ENCODE peak calls at places on chromosomes 5 and 9, in eight cellular contexts. U is tibial artery, T is heart right ventricle, P is endothelial cell, B is psoas muscle, O is progenitor cell of endocrine pancreas, K is right atrium auricular region, F is adrenal gland. R is an unnamed sample.

GRCh38 chr5:123617561-123617960 is 105.6 kb downstream of the CSNK1G3 start:
- DNase-seq in F (no peak), U (no peak), B (no peak), O (no peak), P (no peak), K (no peak), T (no peak), R (no peak)

GRCh38 chr9:100088202-100088601 is 10.6 kb downstream of the ERP44 start:
- DNase-seq in U (no peak), O (no peak), F (no peak), K (no peak), B (no peak), T (no peak), P (no peak), R (no peak)

GRCh38 chr5:138245717-138246116 is 28.7 kb downstream of the GFRA3 start:
- DNase-seq in K (no peak), P (peak), O (no peak), U (no peak), F (no peak), T (no peak), B (no peak), R (no peak)

GRCh38 chr9:18467696-18468095 is 6.3 kb upstream of the ADAMTSL1 start:
- DNase-seq in K (no peak), T (no peak), U (no peak), F (no peak), O (no peak), B (no peak), P (no peak), R (no peak)

GRCh38 chr5:172407861-172408260 is 46.5 kb downstream of the SH3PXD2B start:
- DNase-seq in K (no peak), B (no peak), T (no peak), F (peak), P (no peak), U (no peak), O (no peak), R (peak)

GRCh38 chr9:33923079-33923478 is 106.1 kb downstream of the UBE2R2 start:
- DNase-seq in T (no peak), B (no peak), O (no peak), P (no peak), U (no peak), K (no peak), F (no peak), R (peak)

GRCh38 chr9:32011049-32011448 is 373.4 kb upstream of the ACO1 start:
- DNase-seq in K (no peak), B (no peak), O (no peak), T (no peak), F (no peak), U (no peak), P (no peak), R (no peak)

GRCh38 chr9:98255064-98255577 is 328 bp downstream of the TBC1D2 start:
- DNase-seq in F (peak), T (no peak), B (no peak), P (peak), O (peak), K (no peak), U (no peak), R (peak)

GRCh38 chr5:39411051-39411450 is 13.7 kb downstream of the DAB2 start:
- DNase-seq in K (no peak), U (no peak), T (no peak), B (no peak), P (no peak), F (no peak), O (no peak), R (no peak)

GRCh38 chr5:108727154-108727638 is 20.5 kb upstream of the FER start:
- DNase-seq in F (peak), O (no peak), P (no peak), B (no peak), T (peak), K (peak), U (peak), R (peak)

GRCh38 chr5:79263290-79263689 is 27.4 kb downstream of the JMY start:
- DNase-seq in T (no peak), O (no peak), U (no peak), B (no peak), P (no peak), F (no peak), K (no peak), R (no peak)

GRCh38 chr9:126095546-126096190 is 231.0 kb upstream of the MVB12B start:
- DNase-seq in O (no peak), B (no peak), T (no peak), K (no peak), F (no peak), U (no peak), P (no peak), R (no peak)

GRCh38 chr5:79924936-79925893 is 65.8 kb downstream of the MTX3 start:
- DNase-seq in O (no peak), B (no peak), F (peak), T (no peak), K (no peak), P (no peak), U (no peak), R (no peak)

GRCh38 chr5:62460578-62460983 is 48.0 kb downstream of the IPO11 start:
- DNase-seq in F (no peak), O (no peak), T (no peak), U (no peak), P (no peak), K (no peak), B (no peak), R (no peak)

GRCh38 chr5:16970826-16971225 is 34.7 kb upstream of the MYO10 start:
- DNase-seq in K (no peak), B (no peak), P (no peak), T (no peak), U (no peak), O (no peak), F (no peak), R (peak)

GRCh38 chr5:5116953-5117352 is 23.2 kb upstream of the ADAMTS16 start:
- DNase-seq in B (no peak), O (no peak), T (no peak), U (no peak), P (no peak), K (no peak), F (no peak), R (no peak)

GRCh38 chr9:83430681-83431080 is 107.5 kb downstream of the FRMD3 start:
- DNase-seq in O (no peak), K (no peak), T (no peak), P (no peak), U (no peak), B (no peak), F (peak), R (no peak)

GRCh38 chr5:128632264-128632663 is 94.2 kb upstream of the FBN2 start:
- DNase-seq in U (no peak), T (no peak), O (no peak), P (peak), F (no peak), B (no peak), K (no peak), R (no peak)

GRCh38 chr5:77086611-77087483 is at the start of gene ZBED3:
- DNase-seq in K (peak), U (peak), T (peak), F (peak), P (peak), O (peak), B (peak), R (peak)

GRCh38 chr5:30347858-30348257 is 845.6 kb upstream of the CDH6 start:
- DNase-seq in F (no peak), P (no peak), U (no peak), B (no peak), K (no peak), T (no peak), O (no peak), R (no peak)

GRCh38 chr9:112170235-112170634 is 4.9 kb downstream of the SUSD1 start:
- DNase-seq in K (no peak), U (no peak), P (no peak), O (no peak), T (no peak), B (no peak), F (no peak), R (no peak)

GRCh38 chr5:140664018-140664352 is 719 bp upstream of the WDR55 start:
- DNase-seq in T (no peak), B (no peak), O (no peak), P (no peak), F (no peak), U (no peak), K (no peak), R (no peak)

GRCh38 chr9:69211424-69212036 is 37.5 kb downstream of the TJP2 start:
- DNase-seq in T (no peak), F (no peak), B (no peak), P (no peak), O (no peak), K (no peak), U (no peak), R (no peak)

GRCh38 chr9:8826281-8826680 is 1026.7 kb upstream of the DMAC1 start:
- DNase-seq in K (no peak), O (no peak), F (no peak), B (no peak), T (no peak), U (no peak), P (no peak), R (no peak)

GRCh38 chr5:139458580-139459407 is 3.7 kb downstream of the ECSCR start:
- DNase-seq in T (no peak), F (no peak), B (no peak), P (no peak), U (no peak), K (no peak), O (no peak), R (peak)

GRCh38 chr5:83654427-83654994 is 66.1 kb downstream of the HAPLN1 start:
- DNase-seq in T (no peak), P (no peak), U (no peak), F (no peak), B (no peak), O (no peak), K (no peak), R (no peak)

GRCh38 chr9:3585616-3586015 is 59.8 kb upstream of the RFX3 start:
- DNase-seq in O (no peak), T (no peak), F (no peak), U (no peak), K (no peak), B (no peak), P (no peak), R (no peak)

GRCh38 chr5:91598216-91598615 is 215.1 kb upstream of the ARRDC3 start:
- DNase-seq in T (no peak), K (no peak), B (no peak), F (no peak), P (no peak), O (no peak), U (no peak), R (no peak)

GRCh38 chr9:86464242-86464641 is 110.0 kb upstream of the TUT7 start:
- DNase-seq in T (no peak), U (no peak), P (no peak), F (no peak), O (no peak), K (no peak), B (no peak), R (no peak)

GRCh38 chr9:126519660-126520425 is 93.9 kb upstream of the LMX1B start:
- DNase-seq in K (no peak), O (no peak), F (no peak), P (no peak), B (no peak), U (peak), T (no peak), R (no peak)

GRCh38 chr5:95930541-95930940 is 31.1 kb downstream of the ELL2 start:
- DNase-seq in F (no peak), K (no peak), P (no peak), U (no peak), O (no peak), B (no peak), T (no peak), R (no peak)

GRCh38 chr5:149740866-149741459 is 10.9 kb downstream of the PPARGC1B start:
- DNase-seq in K (no peak), B (no peak), P (no peak), U (no peak), F (no peak), T (no peak), O (no peak), R (no peak)

GRCh38 chr9:112680731-112681402 is 37.0 kb downstream of the INIP start:
- DNase-seq in U (no peak), T (no peak), P (no peak), K (no peak), O (no peak), B (no peak), F (no peak), R (no peak)

GRCh38 chr9:137240321-137240840 is 706 bp upstream of the TUBB4B start:
- DNase-seq in O (no peak), B (peak), T (peak), U (peak), F (peak), P (peak), K (peak), R (peak)

GRCh38 chr5:124519396-124519795 is 227.0 kb downstream of the ZNF608 start:
- DNase-seq in B (no peak), F (peak), T (peak), O (no peak), U (peak), P (no peak), K (no peak), R (peak)

GRCh38 chr5:111706345-111706744 is 50.6 kb downstream of the NREP start:
- DNase-seq in O (no peak), K (no peak), B (no peak), F (no peak), U (no peak), T (no peak), P (no peak), R (no peak)

GRCh38 chr5:38258319-38259061 is at the start of gene EGFLAM:
- DNase-seq in F (no peak), B (peak), T (peak), O (peak), U (no peak), P (peak), K (no peak), R (peak)
- TF ChIP-seq CTCF in F (peak), B (peak), T (no peak), O (peak), U (no peak), P (no peak), K (no peak), R (no peak)

DNA sequence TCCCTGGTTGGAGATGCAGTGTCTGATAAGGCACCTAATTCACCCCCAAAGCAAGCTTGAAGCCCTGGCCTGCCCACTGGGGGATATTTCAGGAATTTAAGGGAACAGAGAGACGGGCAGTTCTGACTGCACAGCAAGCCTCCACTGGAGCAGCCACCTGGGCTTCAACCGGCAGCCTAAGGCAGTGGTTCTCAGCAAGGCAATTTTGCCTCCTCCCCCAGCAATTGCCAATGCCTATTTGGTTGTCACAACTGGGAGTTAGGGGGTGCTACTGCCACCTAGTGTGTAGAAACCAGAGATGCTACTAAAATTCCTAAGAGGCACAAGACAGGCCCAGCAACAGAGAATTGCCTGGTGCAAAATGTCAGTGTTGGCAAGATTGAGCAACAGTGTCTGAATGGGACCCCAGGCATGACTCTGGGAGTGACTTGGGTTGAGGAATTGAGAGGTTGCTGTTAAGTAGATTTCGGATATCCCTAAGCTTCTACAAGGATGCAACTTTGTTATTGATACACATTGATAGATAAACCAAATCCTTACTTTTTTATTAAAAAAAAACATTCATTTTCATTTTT is 58.7 kb upstream of the CTSL start:
- DNase-seq in K (peak), P (no peak), F (no peak), O (no peak), B (no peak), U (no peak), T (no peak), R (peak)
- TF ChIP-seq CTCF in K (no peak), P (no peak), F (no peak), O (peak), B (no peak), U (no peak), T (no peak), R (peak)

GRCh38 chr5:176396330-176396729 is 7.8 kb downstream of the HIGD2A start:
- DNase-seq in O (no peak), U (no peak), K (no peak), P (no peak), F (no peak), B (no peak), T (no peak), R (no peak)

GRCh38 chr5:176394881-176395675 is 6.5 kb downstream of the HIGD2A start:
- DNase-seq in P (no peak), K (no peak), B (no peak), U (no peak), F (no peak), O (no peak), T (peak), R (no peak)

GRCh38 chr5:176401281-176402205 is 13.0 kb downstream of the HIGD2A start:
- DNase-seq in K (no peak), P (no peak), O (no peak), U (peak), B (no peak), T (no peak), F (no peak), R (no peak)

GRCh38 chr5:176400382-176401156 is 12.0 kb downstream of the HIGD2A start:
- DNase-seq in F (no peak), T (no peak), K (no peak), O (no peak), U (peak), B (no peak), P (no peak), R (no peak)

GRCh38 chr5:176397736-176398420 is 9.3 kb downstream of the HIGD2A start:
- DNase-seq in P (no peak), O (no peak), B (no peak), U (peak), T (no peak), K (no peak), F (no peak), R (no peak)
- TF ChIP-seq CTCF in P (no peak), O (no peak), B (no peak), U (no peak), T (no peak), K (no peak), F (no peak), R (no peak)

GRCh38 chr9:117411547-117411946 is 3.3 kb downstream of the ASTN2 start:
- DNase-seq in B (no peak), F (peak), U (peak), K (no peak), P (peak), T (peak), O (peak), R (peak)
- TF ChIP-seq CTCF in B (peak), F (peak), U (peak), K (peak), P (peak), T (peak), O (peak), R (peak)